ENCODE peak calls at places on chromosome 6, in nine cellular contexts. F is cardiac fibroblast; R is transverse colon; X is CD8-positive, alpha-beta T cell; E is suprapubic skin; G is uterus; O is body of pancreas; H is BE2C; V is heart right ventricle. Q is an unnamed sample.

GRCh38 chr6:154292855-154293519 is 63.6 kb downstream of the IPCEF1 start:
- DNase-seq in X (no peak), V (no peak), E (no peak), H (no peak), F (peak; percentile 82), G (no peak), R (no peak), O (no peak), Q (no peak)

GRCh38 chr6:169165561-169166300 is 87.9 kb downstream of the THBS2 start:
- DNase-seq in O (no peak), F (peak; percentile 25), G (no peak), H (no peak), X (no peak), V (no peak), E (no peak), R (no peak), Q (no peak)

GRCh38 chr6:150681992-150682391 is 82.3 kb downstream of the PLEKHG1 start:
- DNase-seq in H (no peak), E (no peak), O (no peak), G (no peak), V (no peak), X (no peak), R (no peak), F (no peak), Q (no peak)

GRCh38 chr6:5439749-5440148 is 178.4 kb downstream of the FARS2 start:
- DNase-seq in R (no peak), O (no peak), F (no peak), X (no peak), H (no peak), E (no peak), V (no peak), G (no peak), Q (no peak)

GRCh38 chr6:170030284-170031095 is 260.4 kb downstream of the DLL1 start:
- DNase-seq in H (peak; percentile 2), E (peak; percentile 65), G (peak; percentile 11), X (no peak), V (no peak), O (peak; percentile 6), R (no peak), F (no peak), Q (no peak)

GRCh38 chr6:87909849-87910248 is 137.8 kb upstream of the SPACA1 start:
- DNase-seq in H (no peak), O (no peak), G (no peak), R (no peak), E (no peak), V (no peak), F (peak; percentile 92), X (no peak), Q (no peak)

GRCh38 chr6:141561154-141561553 is 571.6 kb upstream of the GJE1 start:
- DNase-seq in F (no peak), V (no peak), G (no peak), E (no peak), H (no peak), R (no peak), O (no peak), X (no peak), Q (no peak)

GRCh38 chr6:11270030-11271027 is 37.9 kb upstream of the NEDD9 start:
- DNase-seq in E (no peak), O (peak; percentile 36), R (peak; percentile 76), H (peak; percentile 23), X (no peak), V (no peak), G (no peak), F (no peak), Q (no peak)

GRCh38 chr6:10140824-10141223 is 274.1 kb downstream of the TFAP2A start:
- DNase-seq in X (no peak), F (peak; percentile 11), H (no peak), V (no peak), O (no peak), E (no peak), R (no peak), G (no peak), Q (no peak)

GRCh38 chr6:5172057-5172683 is 87.0 kb downstream of the PPP1R3G start:
- DNase-seq in F (no peak), X (no peak), G (no peak), V (no peak), R (no peak), E (no peak), O (no peak), H (no peak), Q (no peak)

GRCh38 chr6:139161169-139161568 is 26.3 kb downstream of the HECA start:
- DNase-seq in G (no peak), O (no peak), R (no peak), V (no peak), X (peak; percentile 46), H (no peak), F (peak; percentile 53), E (no peak), Q (no peak)

GRCh38 chr6:24752917-24753486 is 21.7 kb upstream of the GMNN start:
- DNase-seq in F (no peak), R (no peak), H (no peak), G (no peak), O (no peak), X (no peak), E (no peak), V (no peak), Q (no peak)

GRCh38 chr6:159999240-159999671 is 30.4 kb downstream of the IGF2R start:
- DNase-seq in V (no peak), O (no peak), E (no peak), F (no peak), X (no peak), G (no peak), H (no peak), R (no peak), Q (no peak)

GRCh38 chr6:133767571-133767970 is 121.3 kb upstream of the TCF21 start:
- DNase-seq in G (no peak), V (no peak), R (no peak), X (no peak), H (no peak), O (no peak), F (peak; percentile 57), E (no peak), Q (no peak)

GRCh38 chr6:139625998-139626975 is 251.8 kb upstream of the CITED2 start:
- DNase-seq in O (no peak), G (peak; percentile 27), F (peak; percentile 17), V (no peak), E (no peak), R (no peak), X (no peak), H (no peak), Q (no peak)

GRCh38 chr6:157989541-157990289 is 8.1 kb downstream of the SYNJ2 start:
- DNase-seq in G (peak; percentile 73), H (peak; percentile 85), F (peak; percentile 41), R (peak; percentile 85), V (peak; percentile 63), X (no peak), O (peak; percentile 95), E (no peak), Q (no peak)

GRCh38 chr6:159098636-159099106 is 53.9 kb upstream of the TAGAP start:
- DNase-seq in R (no peak), F (no peak), O (no peak), H (no peak), V (no peak), G (no peak), X (peak; percentile 33), E (no peak), Q (no peak)

GRCh38 chr6:110853754-110854477 is 20.7 kb upstream of the AMD1 start:
- DNase-seq in F (no peak), R (no peak), V (no peak), H (no peak), O (no peak), G (no peak), E (no peak), X (no peak), Q (no peak)

GRCh38 chr6:128305228-128305627 is 215.2 kb downstream of the PTPRK start:
- DNase-seq in O (no peak), G (no peak), X (no peak), F (peak; percentile 43), H (no peak), V (no peak), E (no peak), R (no peak), Q (no peak)

GRCh38 chr6:132669690-132670291 is 10.8 kb upstream of the TAAR1 start:
- DNase-seq in X (no peak), V (no peak), O (no peak), G (no peak), R (no peak), E (no peak), H (no peak), F (peak; percentile 67), Q (no peak)

GRCh38 chr6:28838634-28839442 is 84.9 kb downstream of the TRIM27 start:
- DNase-seq in H (peak; percentile 92), V (peak; percentile 74), O (peak; percentile 69), R (peak; percentile 86), G (peak; percentile 81), X (peak; percentile 54), E (peak; percentile 85), F (peak; percentile 87), Q (peak; percentile 83)
- TF ChIP-seq CTCF in H (peak; percentile 74), V (peak; percentile 65), O (peak; percentile 51), R (peak; percentile 44), G (peak; percentile 51), X (peak; percentile 63), E (no peak), F (peak; percentile 75), Q (peak; percentile 81)

DNA sequence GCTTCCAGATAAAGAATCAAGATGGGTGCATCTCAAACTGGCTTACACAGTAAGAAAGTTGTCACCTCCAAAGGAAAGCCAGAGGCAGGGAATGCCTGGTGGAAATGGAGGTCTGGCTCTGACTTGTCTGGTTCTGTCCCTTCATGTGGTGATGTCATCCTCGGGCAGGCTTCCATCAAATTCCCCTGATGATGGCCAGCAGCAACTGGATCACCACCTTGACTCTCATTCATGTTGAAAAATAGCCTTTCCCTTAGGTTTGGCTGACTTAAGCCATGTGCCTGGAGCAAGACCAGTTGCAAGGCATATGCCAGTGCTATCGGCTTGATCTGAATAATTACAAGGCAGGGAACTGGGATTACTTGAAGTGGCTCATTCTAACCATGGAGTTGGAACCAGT is 28.8 kb downstream of the IMPG1 start:
- DNase-seq in R (no peak), V (no peak), G (no peak), O (no peak), H (peak; percentile 10), X (no peak), F (no peak), E (no peak), Q (no peak)
- TF ChIP-seq CTCF in R (no peak), V (no peak), G (no peak), O (no peak), H (no peak), X (no peak), F (no peak), E (no peak), Q (no peak)

DNA sequence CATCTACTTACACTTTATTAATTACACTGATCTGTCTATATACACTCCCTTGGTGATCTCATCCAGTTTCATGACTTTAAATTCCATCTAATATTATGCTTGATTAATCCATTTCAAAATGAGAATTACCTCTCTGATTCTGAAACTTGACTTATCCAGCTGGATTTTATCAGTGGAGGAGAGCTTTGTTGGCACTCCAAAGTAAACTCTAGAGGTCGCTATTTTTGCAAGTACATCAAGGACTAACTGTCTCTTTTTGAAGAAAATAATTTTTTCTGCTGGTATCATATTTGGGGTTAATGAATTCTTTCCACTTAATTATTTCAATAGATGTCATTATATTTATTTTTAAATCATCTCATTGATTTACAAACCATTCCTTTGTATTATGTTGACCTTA is 630.3 kb upstream of the MAN1A1 start:
- DNase-seq in O (no peak), R (no peak), H (no peak), G (no peak), V (no peak), E (no peak), X (no peak), F (peak; percentile 29), Q (no peak)
- TF ChIP-seq CTCF in O (no peak), R (no peak), H (peak; percentile 65), G (no peak), V (no peak), E (no peak), X (no peak), F (peak; percentile 37), Q (peak; percentile 41)

GRCh38 chr6:71012871-71013456 is 56.1 kb upstream of the B3GAT2 start:
- DNase-seq in H (peak; percentile 23), X (no peak), E (no peak), R (no peak), F (peak; percentile 71), V (peak; percentile 36), G (no peak), O (peak; percentile 37), Q (no peak)
- TF ChIP-seq CTCF in H (peak; percentile 93), X (peak; percentile 62), E (peak; percentile 24), R (peak; percentile 53), F (peak; percentile 79), V (peak; percentile 82), G (peak; percentile 47), O (peak; percentile 80), Q (peak; percentile 90)